ENCODE peak calls at places on chromosomes 5 and 9, in eight cellular contexts. F, D, Z, I, T, V, L and X are unnamed samples.

GRCh38 chr9:138024131-138024530 is 146.5 kb downstream of the CACNA1B start:
- DNase-seq in F (no peak), D (no peak), Z (no peak), I (no peak), T (peak; percentile 17), V (no peak), L (no peak), X (no peak)

GRCh38 chr5:39253211-39253610 is 33.8 kb upstream of the FYB1 start:
- DNase-seq in F (no peak), D (no peak), Z (peak; percentile 36), I (no peak), T (no peak), V (no peak), L (no peak), X (peak; percentile 22)

GRCh38 chr5:33662721-33663435 is 222.1 kb downstream of the TARS1 start:
- DNase-seq in F (no peak), D (no peak), Z (peak; percentile 21), I (no peak), T (no peak), V (no peak), L (no peak), X (peak; percentile 76)

GRCh38 chr5:75281716-75282465 is 45.2 kb upstream of the ANKRD31 start:
- DNase-seq in F (no peak), D (no peak), Z (peak; percentile 6), I (no peak), T (no peak), V (no peak), L (no peak), X (no peak)

GRCh38 chr5:1374680-1375055 is 29.8 kb upstream of the CLPTM1L start:
- DNase-seq in F (no peak), D (no peak), Z (no peak), I (no peak), T (no peak), V (no peak), L (no peak), X (peak; percentile 26)

GRCh38 chr5:96601811-96602244 is 60.3 kb upstream of the CAST start:
- DNase-seq in F (no peak), D (peak; percentile 48), Z (peak; percentile 85), I (no peak), T (peak; percentile 34), V (peak; percentile 76), L (no peak), X (peak; percentile 80)

GRCh38 chr9:69073103-69073502 is 37.6 kb downstream of the FXN start:
- DNase-seq in F (no peak), D (no peak), Z (no peak), I (no peak), T (no peak), V (no peak), L (no peak), X (no peak)

GRCh38 chr9:93062364-93062763 is 3.9 kb downstream of the SUSD3 start:
- DNase-seq in F (no peak), D (no peak), Z (no peak), I (no peak), T (no peak), V (no peak), L (no peak), X (no peak)

GRCh38 chr5:180618487-180618829 is 27.2 kb upstream of the SCGB3A1 start:
- DNase-seq in F (no peak), D (no peak), Z (no peak), I (no peak), T (no peak), V (no peak), L (no peak), X (no peak)

GRCh38 chr5:180621311-180621710 is 28.1 kb downstream of the FLT4 start:
- DNase-seq in F (no peak), D (no peak), Z (no peak), I (no peak), T (no peak), V (no peak), L (no peak), X (no peak)

GRCh38 chr5:180620014-180620413 is 28.7 kb upstream of the SCGB3A1 start:
- DNase-seq in F (no peak), D (no peak), Z (no peak), I (no peak), T (no peak), V (no peak), L (no peak), X (no peak)

GRCh38 chr5:180619563-180619915 is 28.2 kb upstream of the SCGB3A1 start:
- DNase-seq in F (no peak), D (no peak), Z (no peak), I (no peak), T (no peak), V (no peak), L (no peak), X (no peak)

DNA sequence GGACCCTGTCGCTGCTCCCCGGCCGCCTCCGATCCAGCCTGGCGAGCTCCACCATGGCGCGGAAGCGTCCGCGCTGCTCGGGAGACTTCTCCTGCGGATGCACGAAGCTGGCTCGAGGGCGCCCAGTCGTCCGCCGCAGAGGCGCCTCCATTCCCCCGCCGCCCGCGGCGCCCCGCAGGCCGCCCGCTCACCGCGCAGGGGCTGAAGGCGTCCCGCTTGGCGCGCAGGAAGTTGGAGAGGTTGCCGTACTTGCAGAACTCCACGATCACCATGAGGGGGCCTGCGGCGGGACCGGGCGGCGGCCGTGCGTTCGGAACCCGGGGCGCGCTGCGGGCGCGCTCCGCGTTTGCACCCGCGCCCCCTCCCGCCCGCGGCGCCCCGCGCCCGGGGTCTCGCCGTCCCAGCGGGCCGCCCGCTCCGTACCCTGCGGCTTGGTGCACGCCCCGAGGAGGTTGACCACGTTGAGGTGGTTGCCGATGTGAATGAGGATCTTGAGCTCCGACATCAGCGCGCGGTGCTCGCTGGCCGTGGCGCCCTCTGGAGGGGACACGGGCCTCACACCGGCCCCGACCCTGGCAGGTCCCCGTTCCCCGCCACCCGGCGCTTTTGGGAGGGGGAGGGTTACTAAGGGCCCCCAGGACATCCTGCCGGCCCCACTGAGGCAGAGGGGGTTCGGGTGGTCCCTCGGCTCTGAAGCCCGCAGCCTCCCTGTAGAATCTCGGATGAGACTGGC is 27.7 kb upstream of the SCGB3A1 start:
- DNase-seq in F (no peak), D (no peak), Z (peak; percentile 53), I (no peak), T (no peak), V (peak; percentile 82), L (no peak), X (peak; percentile 30)
- H3K4me3 ChIP-seq in F (peak overlapping the region; percentile 26), D (no peak overlapping the region), Z (peak overlapping the region; percentile 24), I (no peak overlapping the region), T (no peak overlapping the region), V (peak overlapping the region; percentile 73), L (no peak overlapping the region), X (peak overlapping the region; percentile 35)

DNA sequence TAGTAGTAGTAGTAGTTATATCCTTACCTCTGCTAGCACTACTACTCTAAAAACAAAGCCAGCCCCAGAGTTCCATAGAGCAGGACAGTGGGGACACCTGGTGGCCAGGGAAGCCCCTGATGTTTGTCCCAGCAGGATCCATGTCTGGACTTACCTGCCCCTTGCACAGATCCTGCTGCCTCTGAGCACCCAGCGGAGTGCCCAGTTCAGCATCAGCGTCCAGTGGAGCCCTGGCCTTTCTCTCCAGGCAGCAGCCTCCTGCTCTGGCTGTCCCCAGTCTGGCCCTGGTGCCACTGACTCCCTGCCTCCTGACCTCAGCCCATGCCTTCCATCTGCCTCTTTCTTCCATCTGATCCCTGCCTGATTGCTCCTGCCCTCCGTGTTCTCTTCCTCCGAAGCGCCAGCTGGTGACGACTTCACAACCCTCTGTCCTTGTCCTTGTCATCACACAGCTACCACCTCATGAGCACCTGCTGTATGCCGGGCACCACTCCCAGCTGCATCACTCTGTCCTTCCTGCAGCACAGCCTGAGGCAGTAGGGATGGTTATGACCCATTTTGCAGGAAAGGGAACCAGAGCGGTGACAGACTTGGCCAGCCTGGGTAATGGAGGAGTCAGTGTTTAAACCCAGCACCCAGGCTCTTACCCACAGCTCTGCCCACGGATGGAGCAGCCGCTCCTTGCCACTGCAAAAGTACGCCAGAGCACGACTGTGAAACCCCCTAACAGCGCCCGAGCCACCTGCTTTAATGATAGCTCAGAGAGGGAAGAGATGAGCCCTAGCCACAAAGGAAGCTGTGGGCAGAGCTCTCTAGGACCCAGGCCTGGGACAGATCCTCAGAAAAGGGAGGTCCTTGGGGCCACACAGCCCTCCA is 11.5 kb downstream of the SARDH start:
- DNase-seq in F (peak; percentile 58), D (peak; percentile 52), Z (peak; percentile 75), I (peak; percentile 65), T (peak; percentile 52), V (peak; percentile 75), L (peak; percentile 52), X (peak; percentile 48)
- TF ChIP-seq CTCF in F (no peak), D (peak; percentile 74), Z (peak; percentile 71), I (peak; percentile 71), T (peak; percentile 16), V (peak; percentile 66), L (peak; percentile 43), X (peak; percentile 60)

DNA sequence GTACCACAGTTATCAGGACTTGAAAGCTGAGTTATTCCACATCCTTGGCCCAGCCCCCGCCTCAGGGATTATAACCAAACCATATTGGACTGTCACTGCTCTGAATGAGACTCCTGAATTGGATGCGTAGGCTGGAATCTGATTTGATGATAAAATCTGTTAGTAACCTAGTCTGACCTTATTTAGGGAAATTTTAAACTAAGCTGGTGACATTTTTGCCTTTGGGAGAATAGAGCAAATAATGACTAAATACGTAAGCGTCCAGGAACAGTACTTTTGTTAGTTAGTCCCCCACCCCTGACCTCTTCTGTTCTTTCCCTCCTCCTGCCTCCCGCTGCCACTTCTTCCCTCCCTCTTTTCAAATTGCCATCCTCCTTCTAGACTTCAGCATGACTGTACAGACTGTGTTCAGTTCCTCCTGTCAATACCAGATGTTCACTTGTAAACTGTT is 92.6 kb downstream of the TLE4 start:
- DNase-seq in F (no peak), D (no peak), Z (no peak), I (no peak), T (no peak), V (no peak), L (no peak), X (no peak)
- H3K4me3 ChIP-seq in F (no peak overlapping the region), D (no peak overlapping the region), Z (no peak overlapping the region), I (no peak overlapping the region), T (no peak overlapping the region), V (peak overlapping the region; percentile 37), L (no peak overlapping the region), X (no peak overlapping the region)

GRCh38 chr5:141914797-141915196 is 8.9 kb upstream of the DELE1 start:
- DNase-seq in F (no peak), D (no peak), Z (no peak), I (no peak), T (no peak), V (no peak), L (no peak), X (no peak)

GRCh38 chr5:141915881-141916336 is 7.8 kb upstream of the DELE1 start:
- DNase-seq in F (no peak), D (peak; percentile 36), Z (no peak), I (no peak), T (no peak), V (peak; percentile 59), L (no peak), X (no peak)

GRCh38 chr5:141916522-141916921 is 7.1 kb upstream of the DELE1 start:
- DNase-seq in F (no peak), D (no peak), Z (no peak), I (no peak), T (no peak), V (no peak), L (no peak), X (no peak)

GRCh38 chr5:141913560-141913959 is 10.1 kb upstream of the DELE1 start:
- DNase-seq in F (no peak), D (no peak), Z (no peak), I (no peak), T (no peak), V (peak; percentile 23), L (no peak), X (no peak)

DNA sequence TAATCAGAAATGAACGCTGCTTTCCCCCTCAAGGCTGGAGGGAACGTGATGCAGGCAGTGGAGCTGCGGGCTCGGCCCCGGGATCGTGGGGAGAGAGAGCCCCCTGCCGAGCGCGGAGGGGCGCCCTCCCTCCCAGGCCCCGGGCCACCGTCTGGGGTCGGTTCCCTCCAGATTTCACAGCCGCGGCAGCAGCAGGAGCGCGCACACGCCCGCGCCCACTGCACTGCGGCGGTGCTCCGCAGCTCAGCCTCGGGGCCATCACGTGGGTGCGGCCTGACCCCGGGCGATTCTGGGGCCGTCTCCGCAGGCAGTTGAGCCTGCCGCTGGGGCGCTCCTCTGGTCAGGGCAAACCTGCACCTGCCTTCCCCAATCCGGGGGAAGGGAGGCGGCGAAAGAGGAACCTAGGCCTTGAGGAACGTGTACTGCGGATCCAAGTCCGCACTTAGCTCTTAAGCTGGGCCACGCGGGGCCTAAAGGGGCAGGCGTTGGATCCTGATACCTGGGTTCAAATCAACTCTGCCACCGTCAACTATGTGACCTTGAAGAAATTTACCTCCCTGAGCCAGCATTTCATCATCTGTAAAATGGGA is 9.4 kb upstream of the DELE1 start:
- DNase-seq in F (peak; percentile 71), D (peak; percentile 51), Z (peak; percentile 2), I (peak; percentile 45), T (peak; percentile 46), V (peak; percentile 78), L (peak; percentile 67), X (no peak)
- TF ChIP-seq CTCF in F (no peak), D (peak; percentile 67), Z (peak; percentile 11), I (peak; percentile 57), T (peak; percentile 9), V (peak; percentile 37), L (peak; percentile 18), X (peak; percentile 22)